ENCODE peak calls at places on chromosomes 2 and 18, in five cellular contexts. One of them, this sample, is unnamed.

GRCh38 chr2:18132697-18133096 is 254.2 kb downstream of the KCNS3 start:
- DNase-seq in stomach: no peak
- DNase-seq in left ventricle myocardium inferior: no peak
- DNase-seq in pancreas: no peak
- DNase-seq in HL-60: no peak
- DNase-seq in this sample: no peak

GRCh38 chr2:42964444-42965081 is 172.2 kb upstream of the HAAO start:
- DNase-seq in stomach: no peak
- DNase-seq in left ventricle myocardium inferior: peak; percentile 77
- DNase-seq in pancreas: no peak
- DNase-seq in HL-60: no peak
- DNase-seq in this sample: no peak

GRCh38 chr2:101356486-101356885 is 30.8 kb downstream of the CREG2 start:
- DNase-seq in stomach: no peak
- DNase-seq in left ventricle myocardium inferior: no peak
- DNase-seq in pancreas: no peak
- DNase-seq in HL-60: no peak
- DNase-seq in this sample: no peak

GRCh38 chr2:145200307-145200706 is 680.4 kb upstream of the ZEB2 start:
- DNase-seq in stomach: no peak
- DNase-seq in left ventricle myocardium inferior: no peak
- DNase-seq in pancreas: no peak
- DNase-seq in HL-60: no peak
- DNase-seq in this sample: peak; percentile 62

GRCh38 chr2:191983591-191983990 is 136.7 kb upstream of the CAVIN2 start:
- DNase-seq in stomach: no peak
- DNase-seq in left ventricle myocardium inferior: no peak
- DNase-seq in pancreas: no peak
- DNase-seq in HL-60: no peak
- DNase-seq in this sample: no peak

GRCh38 chr2:219969508-219969907 is 342.1 kb downstream of the SLC4A3 start:
- DNase-seq in stomach: no peak
- DNase-seq in left ventricle myocardium inferior: no peak
- DNase-seq in pancreas: no peak
- DNase-seq in HL-60: no peak
- DNase-seq in this sample: no peak

GRCh38 chr2:198326431-198326830 is 522.0 kb downstream of the PLCL1 start:
- DNase-seq in stomach: no peak
- DNase-seq in left ventricle myocardium inferior: no peak
- DNase-seq in pancreas: no peak
- DNase-seq in HL-60: no peak
- DNase-seq in this sample: no peak

GRCh38 chr2:19664651-19665050 is 237.1 kb downstream of the TTC32 start:
- DNase-seq in stomach: no peak
- DNase-seq in left ventricle myocardium inferior: no peak
- DNase-seq in pancreas: no peak
- DNase-seq in HL-60: no peak
- DNase-seq in this sample: no peak

GRCh38 chr18:23977709-23978483 is 36.7 kb upstream of the TTC39C start:
- DNase-seq in stomach: no peak
- DNase-seq in left ventricle myocardium inferior: no peak
- DNase-seq in pancreas: no peak
- DNase-seq in HL-60: no peak
- DNase-seq in this sample: no peak

GRCh38 chr2:54773838-54774237 is 50.4 kb downstream of the EML6 start:
- DNase-seq in stomach: no peak
- DNase-seq in left ventricle myocardium inferior: no peak
- DNase-seq in pancreas: no peak
- DNase-seq in HL-60: no peak
- DNase-seq in this sample: no peak
- TF ChIP-seq CTCF in stomach: no peak
- TF ChIP-seq CTCF in left ventricle myocardium inferior: no peak
- TF ChIP-seq CTCF in pancreas: no peak
- TF ChIP-seq CTCF in HL-60: no peak
- TF ChIP-seq CTCF in this sample: no peak

DNA sequence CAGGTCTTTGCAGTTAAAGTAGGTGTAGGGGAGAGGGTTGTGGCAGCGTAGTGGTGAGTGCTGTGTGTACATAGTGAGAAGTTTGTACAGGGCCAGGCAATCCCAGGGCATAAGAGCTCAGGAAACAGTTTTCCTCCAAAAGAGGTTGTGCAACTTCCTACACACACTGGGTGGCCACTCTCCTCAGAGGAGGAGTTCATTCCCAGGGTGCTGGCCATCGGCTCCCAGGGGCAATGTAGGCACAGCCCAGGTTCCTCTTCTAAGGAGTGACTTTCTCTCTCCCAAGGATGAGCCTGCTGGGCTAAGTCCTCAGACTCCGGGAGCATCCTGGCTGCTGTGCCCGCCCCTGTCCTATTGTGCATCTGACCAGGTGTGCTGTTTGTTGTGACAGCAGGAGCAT is 3.0 kb downstream of the ACOXL start:
- DNase-seq in stomach: no peak
- DNase-seq in left ventricle myocardium inferior: no peak
- DNase-seq in pancreas: no peak
- DNase-seq in HL-60: no peak
- DNase-seq in this sample: no peak
- H3K27me3 ChIP-seq in stomach: peaks cover 24% of the 10 kb centered on the region
- H3K27me3 ChIP-seq in left ventricle myocardium inferior: peaks cover 98% of the 10 kb centered on the region
- H3K27me3 ChIP-seq in pancreas: peaks cover 5% of the 10 kb centered on the region
- H3K27me3 ChIP-seq in HL-60: peaks cover 32% of the 10 kb centered on the region
- H3K27me3 ChIP-seq in this sample: peaks cover 92% of the 10 kb centered on the region

GRCh38 chr2:45780541-45781463 is 129.3 kb downstream of the PRKCE start:
- DNase-seq in stomach: no peak
- DNase-seq in left ventricle myocardium inferior: no peak
- DNase-seq in pancreas: no peak
- DNase-seq in HL-60: no peak
- DNase-seq in this sample: no peak

GRCh38 chr2:45778720-45779171 is 127.3 kb downstream of the PRKCE start:
- DNase-seq in stomach: peak; percentile 72
- DNase-seq in left ventricle myocardium inferior: peak; percentile 41
- DNase-seq in pancreas: no peak
- DNase-seq in HL-60: peak; percentile 36
- DNase-seq in this sample: peak; percentile 65

GRCh38 chr2:45781464-45781811 is 130.0 kb downstream of the PRKCE start:
- DNase-seq in stomach: no peak
- DNase-seq in left ventricle myocardium inferior: no peak
- DNase-seq in pancreas: no peak
- DNase-seq in HL-60: no peak
- DNase-seq in this sample: no peak

GRCh38 chr2:45776160-45776955 is 124.9 kb downstream of the PRKCE start:
- DNase-seq in stomach: no peak
- DNase-seq in left ventricle myocardium inferior: no peak
- DNase-seq in pancreas: no peak
- DNase-seq in HL-60: no peak
- DNase-seq in this sample: no peak

GRCh38 chr2:45777996-45778719 is 126.7 kb downstream of the PRKCE start:
- DNase-seq in stomach: no peak
- DNase-seq in left ventricle myocardium inferior: no peak
- DNase-seq in pancreas: no peak
- DNase-seq in HL-60: no peak
- DNase-seq in this sample: no peak
- H3K4me3 ChIP-seq in stomach: no peak overlapping the region
- H3K4me3 ChIP-seq in left ventricle myocardium inferior: no peak overlapping the region
- H3K4me3 ChIP-seq in pancreas: peak overlapping the region; percentile 12
- H3K4me3 ChIP-seq in HL-60: peak overlapping the region; percentile 17
- H3K4me3 ChIP-seq in this sample: no peak overlapping the region

DNA sequence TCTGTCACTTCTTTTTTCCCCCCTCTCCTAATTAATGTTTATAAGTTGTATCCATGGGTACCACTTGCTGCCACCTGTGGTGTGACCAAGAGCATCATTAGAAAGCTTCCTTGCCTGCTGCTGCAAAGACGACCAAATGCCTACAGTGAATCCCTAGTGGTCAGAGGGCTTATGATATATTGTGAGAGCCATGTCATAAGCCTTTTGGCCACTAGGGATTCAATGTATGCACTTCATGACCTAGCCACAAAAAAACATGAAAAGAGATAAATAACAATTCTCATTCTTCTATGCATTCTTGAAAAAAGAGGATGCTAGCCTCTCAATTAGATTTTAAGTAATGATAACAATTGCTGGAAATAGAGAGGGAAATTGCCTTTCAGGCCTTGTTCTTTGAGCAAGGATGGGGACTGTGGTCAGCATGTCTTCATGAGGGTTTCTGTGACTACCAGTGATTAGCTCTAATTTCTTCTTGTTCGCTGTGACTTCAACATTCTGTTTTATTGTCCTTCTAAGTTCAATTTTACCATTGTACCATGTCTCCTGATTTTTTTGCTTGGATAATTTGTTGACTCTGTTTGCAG is 435.3 kb downstream of the TGIF1 start:
- DNase-seq in stomach: no peak
- DNase-seq in left ventricle myocardium inferior: no peak
- DNase-seq in pancreas: no peak
- DNase-seq in HL-60: peak; percentile 59
- DNase-seq in this sample: no peak
- TF ChIP-seq CTCF in stomach: no peak
- TF ChIP-seq CTCF in left ventricle myocardium inferior: no peak
- TF ChIP-seq CTCF in pancreas: no peak
- TF ChIP-seq CTCF in HL-60: peak; percentile 34
- TF ChIP-seq CTCF in this sample: no peak

GRCh38 chr2:70903641-70904340 is 31.9 kb upstream of the ATP6V1B1 start:
- DNase-seq in stomach: no peak
- DNase-seq in left ventricle myocardium inferior: no peak
- DNase-seq in pancreas: no peak
- DNase-seq in HL-60: no peak
- DNase-seq in this sample: no peak
- H3K27me3 ChIP-seq in stomach: peaks cover 88% of the 10 kb centered on the region
- H3K27me3 ChIP-seq in left ventricle myocardium inferior: peaks cover 100% of the 10 kb centered on the region
- H3K27me3 ChIP-seq in pancreas: no peaks in the 10 kb centered on the region
- H3K27me3 ChIP-seq in HL-60: peaks cover 75% of the 10 kb centered on the region
- H3K27me3 ChIP-seq in this sample: peaks cover 83% of the 10 kb centered on the region

GRCh38 chr2:132998221-132998620 is 328.2 kb upstream of the LYPD1 start:
- DNase-seq in stomach: no peak
- DNase-seq in left ventricle myocardium inferior: no peak
- DNase-seq in pancreas: no peak
- DNase-seq in HL-60: no peak
- DNase-seq in this sample: no peak
- H3K4me3 ChIP-seq in stomach: no peak overlapping the region
- H3K4me3 ChIP-seq in left ventricle myocardium inferior: no peak overlapping the region
- H3K4me3 ChIP-seq in pancreas: no peak overlapping the region
- H3K4me3 ChIP-seq in HL-60: no peak overlapping the region
- H3K4me3 ChIP-seq in this sample: no peak overlapping the region

GRCh38 chr2:174776686-174777085 is 12.4 kb upstream of the CHRNA1 start:
- DNase-seq in stomach: no peak
- DNase-seq in left ventricle myocardium inferior: no peak
- DNase-seq in pancreas: no peak
- DNase-seq in HL-60: no peak
- DNase-seq in this sample: no peak

GRCh38 chr2:174774828-174775227 is 10.6 kb upstream of the CHRNA1 start:
- DNase-seq in stomach: no peak
- DNase-seq in left ventricle myocardium inferior: no peak
- DNase-seq in pancreas: no peak
- DNase-seq in HL-60: no peak
- DNase-seq in this sample: no peak

GRCh38 chr2:174775586-174775985 is 11.3 kb upstream of the CHRNA1 start:
- DNase-seq in stomach: no peak
- DNase-seq in left ventricle myocardium inferior: no peak
- DNase-seq in pancreas: no peak
- DNase-seq in HL-60: no peak
- DNase-seq in this sample: no peak

GRCh38 chr2:174777334-174777733 is 13.1 kb upstream of the CHRNA1 start:
- DNase-seq in stomach: no peak
- DNase-seq in left ventricle myocardium inferior: no peak
- DNase-seq in pancreas: no peak
- DNase-seq in HL-60: no peak
- DNase-seq in this sample: no peak

DNA sequence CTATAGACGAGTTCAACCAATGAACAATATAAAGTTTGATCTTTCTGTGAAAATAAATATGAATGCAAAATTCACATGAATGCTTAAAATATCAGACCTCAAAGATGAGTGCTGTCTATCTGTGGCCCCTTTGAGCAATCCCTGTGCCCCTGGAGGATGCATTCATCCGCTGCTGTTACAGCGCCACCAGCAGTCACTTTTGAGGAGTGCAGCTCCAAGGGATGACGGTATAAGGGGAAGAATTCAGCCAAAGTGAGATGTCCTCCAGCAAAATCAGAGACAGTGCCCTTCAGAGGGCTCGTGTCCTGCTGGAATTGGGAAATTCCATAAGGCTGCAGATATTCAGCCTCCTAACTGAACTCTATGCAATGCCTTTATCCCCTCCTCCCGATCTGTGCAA is 12.0 kb upstream of the CHRNA1 start:
- DNase-seq in stomach: no peak
- DNase-seq in left ventricle myocardium inferior: no peak
- DNase-seq in pancreas: no peak
- DNase-seq in HL-60: no peak
- DNase-seq in this sample: no peak
- TF ChIP-seq CTCF in stomach: no peak
- TF ChIP-seq CTCF in left ventricle myocardium inferior: no peak
- TF ChIP-seq CTCF in pancreas: no peak
- TF ChIP-seq CTCF in HL-60: no peak
- TF ChIP-seq CTCF in this sample: no peak

DNA sequence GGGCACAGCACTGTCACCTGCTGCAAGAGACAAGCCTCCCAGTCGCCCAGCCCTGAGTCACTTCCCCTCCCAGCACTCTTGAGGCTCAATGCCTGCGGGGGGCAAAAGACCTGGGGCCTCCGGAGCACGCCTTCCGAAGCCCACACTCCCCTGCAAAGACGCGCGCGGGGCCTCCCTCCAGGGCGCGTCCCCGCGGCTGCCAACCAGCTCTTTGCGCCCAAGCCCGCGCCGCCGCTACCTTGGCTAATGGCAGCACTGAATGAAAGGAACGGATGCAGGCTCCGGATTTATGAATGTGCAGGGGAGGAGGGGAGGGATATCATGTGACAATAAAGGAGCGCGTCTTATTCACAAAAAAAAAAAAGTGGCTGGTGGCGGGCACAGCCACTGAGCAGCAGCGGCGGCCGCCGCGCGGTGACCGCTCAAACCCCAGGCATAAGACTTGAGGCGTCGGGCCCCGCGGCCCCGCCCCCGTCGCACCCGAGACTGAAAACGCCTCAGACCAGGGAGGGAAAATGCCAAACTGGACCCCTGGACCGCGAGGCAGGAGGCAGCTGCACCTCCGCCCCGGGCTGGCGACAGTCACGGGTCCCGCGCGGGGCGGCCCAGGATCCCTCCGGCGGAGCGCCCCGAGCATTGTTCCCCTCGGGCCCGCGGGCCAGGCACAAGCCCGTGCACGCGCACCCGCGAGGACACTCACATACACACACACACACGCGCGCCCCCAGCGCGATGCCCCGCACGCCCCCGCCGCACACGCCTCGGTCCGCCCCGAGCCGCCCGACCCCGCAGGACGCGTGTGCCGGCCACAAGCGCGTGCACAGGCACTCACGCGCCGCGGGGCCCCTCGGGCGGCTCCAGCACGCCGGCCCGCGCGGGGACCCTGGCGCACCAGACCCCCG is 1.6 kb downstream of the SPRED2 start:
- DNase-seq in stomach: peak; percentile 62
- DNase-seq in left ventricle myocardium inferior: peak; percentile 56
- DNase-seq in pancreas: peak; percentile 82
- DNase-seq in HL-60: peak; percentile 45
- DNase-seq in this sample: peak; percentile 54
- H3K27me3 ChIP-seq in stomach: no peaks in the 10 kb centered on the region
- H3K27me3 ChIP-seq in left ventricle myocardium inferior: no peaks in the 10 kb centered on the region
- H3K27me3 ChIP-seq in pancreas: no peaks in the 10 kb centered on the region
- H3K27me3 ChIP-seq in HL-60: no peaks in the 10 kb centered on the region
- H3K27me3 ChIP-seq in this sample: no peaks in the 10 kb centered on the region

This sample was measured in dorsolateral prefrontal cortex.